ENCODE peak calls at places on chromosomes 16 and 17, in six cellular contexts. One of them, this sample, is unnamed.

GRCh38 chr16:89732142-89732917 is 11.0 kb downstream of the ZNF276 start:
- DNase-seq in mesendoderm: no peak
- DNase-seq in mesenchymal stem cell: no peak
- DNase-seq in H9: no peak
- DNase-seq in IMR-90: no peak
- DNase-seq in H1: no peak
- DNase-seq in this sample: no peak

GRCh38 chr16:71352963-71353460 is 5.5 kb upstream of the CALB2 start:
- DNase-seq in mesendoderm: no peak
- DNase-seq in mesenchymal stem cell: no peak
- DNase-seq in H9: peak
- DNase-seq in IMR-90: no peak
- DNase-seq in H1: no peak
- DNase-seq in this sample: no peak

GRCh38 chr17:82949984-82950383 is 110.2 kb upstream of the ZNF750 start:
- DNase-seq in mesendoderm: no peak
- DNase-seq in mesenchymal stem cell: no peak
- DNase-seq in H9: no peak
- DNase-seq in IMR-90: no peak
- DNase-seq in H1: no peak
- DNase-seq in this sample: no peak

GRCh38 chr16:50309527-50310307 is 43.4 kb downstream of the ADCY7 start:
- DNase-seq in mesendoderm: no peak
- DNase-seq in mesenchymal stem cell: no peak
- DNase-seq in H9: no peak
- DNase-seq in IMR-90: no peak
- DNase-seq in H1: no peak
- DNase-seq in this sample: no peak

GRCh38 chr17:28763804-28764266 is 20.0 kb downstream of the TRAF4 start:
- DNase-seq in mesendoderm: peak
- DNase-seq in mesenchymal stem cell: peak
- DNase-seq in H9: peak
- DNase-seq in IMR-90: peak
- DNase-seq in H1: peak
- DNase-seq in this sample: no peak

GRCh38 chr16:68936729-68937631 is 93.6 kb downstream of the TANGO6 start:
- DNase-seq in mesendoderm: no peak
- DNase-seq in mesenchymal stem cell: peak
- DNase-seq in H9: no peak
- DNase-seq in IMR-90: peak
- DNase-seq in H1: no peak
- DNase-seq in this sample: no peak

GRCh38 chr17:75693500-75694481 is 26.7 kb downstream of the SAP30BP start:
- DNase-seq in mesendoderm: peak
- DNase-seq in mesenchymal stem cell: peak
- DNase-seq in H9: peak
- DNase-seq in IMR-90: peak
- DNase-seq in H1: no peak
- DNase-seq in this sample: peak

GRCh38 chr17:49338883-49339282 is 23.2 kb downstream of the ZNF652 start:
- DNase-seq in mesendoderm: peak
- DNase-seq in mesenchymal stem cell: peak
- DNase-seq in H9: no peak
- DNase-seq in IMR-90: no peak
- DNase-seq in H1: no peak
- DNase-seq in this sample: no peak

GRCh38 chr17:8121531-8122390 is 2.1 kb downstream of the HES7 start:
- DNase-seq in mesendoderm: peak
- DNase-seq in mesenchymal stem cell: peak
- DNase-seq in H9: peak
- DNase-seq in IMR-90: peak
- DNase-seq in H1: peak
- DNase-seq in this sample: peak

GRCh38 chr17:8345951-8346665 is 6.5 kb downstream of the ODF4 start:
- DNase-seq in mesendoderm: peak
- DNase-seq in mesenchymal stem cell: no peak
- DNase-seq in H9: no peak
- DNase-seq in IMR-90: no peak
- DNase-seq in H1: no peak
- DNase-seq in this sample: no peak

GRCh38 chr16:53183442-53183841 is 128.7 kb downstream of the CHD9 start:
- DNase-seq in mesendoderm: no peak
- DNase-seq in mesenchymal stem cell: no peak
- DNase-seq in H9: no peak
- DNase-seq in IMR-90: peak
- DNase-seq in H1: no peak
- DNase-seq in this sample: no peak

GRCh38 chr17:38730526-38731379 is 612 bp downstream of the CISD3 start:
- DNase-seq in mesendoderm: peak
- DNase-seq in mesenchymal stem cell: peak
- DNase-seq in H9: peak
- DNase-seq in IMR-90: peak
- DNase-seq in H1: peak
- DNase-seq in this sample: no peak

GRCh38 chr17:70405492-70406220 is 236.3 kb downstream of the KCNJ2 start:
- DNase-seq in mesendoderm: no peak
- DNase-seq in mesenchymal stem cell: peak
- DNase-seq in H9: no peak
- DNase-seq in IMR-90: peak
- DNase-seq in H1: no peak
- DNase-seq in this sample: no peak

GRCh38 chr16:4330277-4330882 is 14.5 kb downstream of the GLIS2 start:
- DNase-seq in mesendoderm: peak
- DNase-seq in mesenchymal stem cell: peak
- DNase-seq in H9: peak
- DNase-seq in IMR-90: peak
- DNase-seq in H1: peak
- DNase-seq in this sample: no peak

GRCh38 chr17:57869599-57870282 is 19.9 kb upstream of the MRPS23 start:
- DNase-seq in mesendoderm: no peak
- DNase-seq in mesenchymal stem cell: peak
- DNase-seq in H9: peak
- DNase-seq in IMR-90: peak
- DNase-seq in H1: no peak
- DNase-seq in this sample: no peak

GRCh38 chr16:3654249-3654991 is at the start of gene DNASE1:
- DNase-seq in mesendoderm: peak
- DNase-seq in mesenchymal stem cell: peak
- DNase-seq in H9: peak
- DNase-seq in IMR-90: peak
- DNase-seq in H1: peak
- DNase-seq in this sample: peak

GRCh38 chr16:1991135-1991551 is 1.4 kb downstream of the SYNGR3 start:
- DNase-seq in mesendoderm: no peak
- DNase-seq in mesenchymal stem cell: no peak
- DNase-seq in H9: no peak
- DNase-seq in IMR-90: no peak
- DNase-seq in H1: peak
- DNase-seq in this sample: no peak

GRCh38 chr16:87145181-87146176 is 171.7 kb downstream of the C16orf95 start:
- DNase-seq in mesendoderm: peak
- DNase-seq in mesenchymal stem cell: peak
- DNase-seq in H9: no peak
- DNase-seq in IMR-90: peak
- DNase-seq in H1: no peak
- DNase-seq in this sample: no peak

GRCh38 chr17:11539637-11540036 is 58.6 kb upstream of the DNAH9 start:
- DNase-seq in mesendoderm: peak
- DNase-seq in mesenchymal stem cell: no peak
- DNase-seq in H9: no peak
- DNase-seq in IMR-90: no peak
- DNase-seq in H1: no peak
- DNase-seq in this sample: no peak

DNA sequence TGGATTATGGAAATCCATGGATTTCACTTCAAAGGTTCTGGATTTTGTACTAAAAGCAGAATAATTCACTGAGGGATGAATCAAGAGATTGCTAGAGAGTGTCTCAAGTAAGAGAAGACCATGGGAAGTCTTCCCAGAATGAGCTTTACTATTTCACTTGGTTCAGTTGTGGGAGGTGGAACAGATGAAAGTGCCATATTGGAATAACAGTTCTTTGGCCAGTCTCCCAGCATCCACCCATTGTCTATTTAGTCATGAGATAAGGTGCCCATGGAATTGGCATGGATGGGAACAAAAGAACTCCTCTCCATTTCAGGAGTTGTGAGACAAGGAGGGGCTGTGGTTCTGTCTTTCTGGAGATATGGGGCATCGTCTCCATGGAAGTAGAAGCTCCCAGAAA is 36.3 kb upstream of the CLEC3A start:
- DNase-seq in mesendoderm: no peak
- DNase-seq in mesenchymal stem cell: no peak
- DNase-seq in H9: no peak
- DNase-seq in IMR-90: no peak
- DNase-seq in H1: no peak
- DNase-seq in this sample: no peak
- H2BK15ac ChIP-seq in mesendoderm: no peak
- H2BK15ac ChIP-seq in mesenchymal stem cell: no peak
- H2BK15ac ChIP-seq in H9: no peak
- H2BK15ac ChIP-seq in IMR-90: no peak
- H2BK15ac ChIP-seq in H1: no peak
- H2BK15ac ChIP-seq in this sample: no peak

GRCh38 chr17:79451167-79451566 is 159.7 kb downstream of the RBFOX3 start:
- DNase-seq in mesendoderm: no peak
- DNase-seq in mesenchymal stem cell: no peak
- DNase-seq in H9: no peak
- DNase-seq in IMR-90: no peak
- DNase-seq in H1: no peak
- DNase-seq in this sample: no peak

GRCh38 chr17:79453481-79453880 is 157.4 kb downstream of the RBFOX3 start:
- DNase-seq in mesendoderm: no peak
- DNase-seq in mesenchymal stem cell: no peak
- DNase-seq in H9: no peak
- DNase-seq in IMR-90: no peak
- DNase-seq in H1: no peak
- DNase-seq in this sample: no peak

GRCh38 chr17:79454826-79455225 is 156.0 kb downstream of the RBFOX3 start:
- DNase-seq in mesendoderm: no peak
- DNase-seq in mesenchymal stem cell: no peak
- DNase-seq in H9: no peak
- DNase-seq in IMR-90: no peak
- DNase-seq in H1: no peak
- DNase-seq in this sample: no peak

GRCh38 chr17:79455636-79456035 is 155.2 kb downstream of the RBFOX3 start:
- DNase-seq in mesendoderm: no peak
- DNase-seq in mesenchymal stem cell: no peak
- DNase-seq in H9: no peak
- DNase-seq in IMR-90: no peak
- DNase-seq in H1: no peak
- DNase-seq in this sample: no peak

GRCh38 chr17:79452706-79453105 is 158.1 kb downstream of the RBFOX3 start:
- DNase-seq in mesendoderm: no peak
- DNase-seq in mesenchymal stem cell: no peak
- DNase-seq in H9: no peak
- DNase-seq in IMR-90: no peak
- DNase-seq in H1: no peak
- DNase-seq in this sample: no peak
- H2BK15ac ChIP-seq in mesendoderm: no peak
- H2BK15ac ChIP-seq in mesenchymal stem cell: no peak
- H2BK15ac ChIP-seq in H9: no peak
- H2BK15ac ChIP-seq in IMR-90: no peak
- H2BK15ac ChIP-seq in H1: no peak
- H2BK15ac ChIP-seq in this sample: no peak

DNA sequence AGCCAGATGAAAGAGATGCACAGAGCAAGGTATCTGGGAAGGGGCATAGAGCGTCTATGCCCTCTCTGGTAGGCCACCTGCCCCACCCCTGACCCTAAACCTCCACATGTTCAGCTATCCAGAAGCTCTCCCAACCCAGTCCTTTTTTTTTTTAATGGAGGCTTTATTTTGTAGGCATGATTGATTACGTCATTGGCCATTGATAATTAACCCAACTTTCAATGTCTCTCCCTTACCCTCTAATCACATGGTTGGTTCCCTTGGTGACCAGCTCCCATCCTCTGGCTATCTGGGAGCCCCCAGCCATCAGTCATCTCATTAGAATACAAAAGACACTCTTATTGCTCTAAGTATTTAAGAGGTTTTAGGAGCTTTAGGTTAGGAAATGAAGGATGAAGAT is 14.3 kb upstream of the CES5A start:
- DNase-seq in mesendoderm: no peak
- DNase-seq in mesenchymal stem cell: no peak
- DNase-seq in H9: no peak
- DNase-seq in IMR-90: no peak
- DNase-seq in H1: no peak
- DNase-seq in this sample: no peak
- H2BK15ac ChIP-seq in mesendoderm: no peak
- H2BK15ac ChIP-seq in mesenchymal stem cell: no peak
- H2BK15ac ChIP-seq in H9: no peak
- H2BK15ac ChIP-seq in IMR-90: no peak
- H2BK15ac ChIP-seq in H1: no peak
- H2BK15ac ChIP-seq in this sample: no peak

DNA sequence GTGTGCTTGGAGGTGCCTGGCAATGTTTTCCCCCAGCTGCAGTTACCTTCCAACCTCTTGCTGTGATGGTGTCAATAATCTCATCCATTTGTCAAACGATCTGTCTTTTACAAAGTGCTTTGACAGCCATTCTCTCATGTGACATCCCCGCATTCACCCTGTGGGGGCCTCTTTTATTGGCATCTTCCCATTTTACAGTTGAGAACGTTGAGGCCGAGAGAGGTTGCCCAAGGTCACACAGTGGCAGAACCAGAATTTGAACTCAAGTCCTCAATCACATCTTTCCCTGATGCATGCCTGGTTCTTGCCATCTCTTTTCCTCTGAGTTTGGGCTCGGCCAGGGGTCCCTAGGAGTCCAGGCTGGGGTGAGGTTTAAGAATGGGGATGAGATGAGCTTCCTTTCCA is 1.5 kb downstream of the TAOK2 start:
- DNase-seq in mesendoderm: no peak
- DNase-seq in mesenchymal stem cell: no peak
- DNase-seq in H9: no peak
- DNase-seq in IMR-90: no peak
- DNase-seq in H1: no peak
- DNase-seq in this sample: no peak
- H2BK15ac ChIP-seq in mesendoderm: no peak
- H2BK15ac ChIP-seq in mesenchymal stem cell: peak
- H2BK15ac ChIP-seq in H9: no peak
- H2BK15ac ChIP-seq in IMR-90: no peak
- H2BK15ac ChIP-seq in H1: no peak
- H2BK15ac ChIP-seq in this sample: no peak

DNA sequence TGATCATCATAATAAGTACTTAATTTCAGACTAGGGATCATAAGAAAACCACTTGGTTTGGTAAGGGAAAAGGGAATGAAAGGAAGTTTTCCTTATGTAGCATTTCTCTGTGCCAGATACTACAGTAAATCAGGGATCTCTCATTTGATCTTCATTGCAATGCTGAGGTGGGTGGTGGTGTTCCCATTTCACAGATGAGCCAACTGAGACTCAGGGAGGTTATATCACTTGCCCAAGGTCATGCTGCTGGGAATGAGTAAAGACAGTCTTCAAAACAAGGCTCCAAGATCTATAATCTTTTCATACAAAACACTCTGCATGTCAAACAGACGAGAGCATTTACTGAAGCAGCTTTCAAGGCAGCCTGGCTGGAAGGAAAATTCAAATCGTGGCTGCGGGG is 124.6 kb downstream of the GP2 start:
- DNase-seq in mesendoderm: no peak
- DNase-seq in mesenchymal stem cell: no peak
- DNase-seq in H9: no peak
- DNase-seq in IMR-90: no peak
- DNase-seq in H1: no peak
- DNase-seq in this sample: no peak
- H2BK15ac ChIP-seq in mesendoderm: no peak
- H2BK15ac ChIP-seq in mesenchymal stem cell: no peak
- H2BK15ac ChIP-seq in H9: no peak
- H2BK15ac ChIP-seq in IMR-90: no peak
- H2BK15ac ChIP-seq in H1: no peak
- H2BK15ac ChIP-seq in this sample: no peak

This sample was measured in neuronal stem cell.